ENCODE peak calls at places on chromosomes 6 and 20, in four cellular contexts. O, F, N and R are unnamed samples.

GRCh38 chr6:48397887-48398286 is 286.9 kb upstream of the PTCHD4 start:
- DNase-seq in N (no peak), O (no peak), F (no peak), R (no peak)

GRCh38 chr6:5484692-5485091 is 223.4 kb downstream of the FARS2 start:
- DNase-seq in F (no peak), O (no peak), N (no peak), R (no peak)

GRCh38 chr6:89610149-89610642 is 28.4 kb downstream of the LYRM2 start:
- DNase-seq in O (peak), N (peak), F (peak), R (no peak)

GRCh38 chr6:63882208-63882607 is 246.6 kb downstream of the PHF3 start:
- DNase-seq in O (peak), F (no peak), N (no peak), R (no peak)

GRCh38 chr6:70314240-70314639 is 11.4 kb upstream of the COL9A1 start:
- DNase-seq in F (no peak), O (no peak), N (no peak), R (no peak)

GRCh38 chr20:61885759-61886715 is 179.6 kb downstream of the TAF4 start:
- DNase-seq in F (no peak), O (no peak), N (no peak), R (no peak)

GRCh38 chr20:19976595-19977372 is 40.4 kb upstream of the NAA20 start:
- DNase-seq in N (no peak), O (peak), F (no peak), R (no peak)

GRCh38 chr6:26450240-26450639 is 7.5 kb upstream of the BTN2A1 start:
- DNase-seq in N (no peak), O (no peak), F (no peak), R (no peak)

GRCh38 chr6:165468836-165469235 is 159.4 kb upstream of the C6orf118 start:
- DNase-seq in O (no peak), F (no peak), N (no peak), R (no peak)

GRCh38 chr20:59248031-59248684 is 52.3 kb upstream of the EDN3 start:
- DNase-seq in N (no peak), F (no peak), O (peak), R (no peak)

GRCh38 chr6:116286773-116287358 is 7.1 kb upstream of the TSPYL1 start:
- DNase-seq in F (no peak), N (no peak), O (no peak), R (no peak)

GRCh38 chr6:18632670-18633410 is 245.7 kb downstream of the RNF144B start:
- DNase-seq in O (peak), F (no peak), N (no peak), R (no peak)

GRCh38 chr6:77834591-77834996 is 181.8 kb downstream of the MEI4 start:
- DNase-seq in N (no peak), O (no peak), F (no peak), R (no peak)